ENCODE peak calls at places on chromosomes 3 and 15, in ten cellular contexts. S is cardiac muscle cell, C is lung, B is pancreas, Q is GM12878, R is neural progenitor cell, K is astrocyte, F is fibroblast of lung, V is suprapubic skin, D is tibial nerve. Y is an unnamed sample.

GRCh38 chr3:41991399-41991798 is 29.5 kb upstream of the ULK4 start:
- DNase-seq in S (no peak), C (no peak), B (no peak), Q (no peak), R (no peak), K (no peak), F (no peak), V (no peak), D (no peak), Y (no peak)

GRCh38 chr3:169387751-169388696 is 275.5 kb downstream of the MECOM start:
- DNase-seq in S (peak; percentile 78), C (peak; percentile 36), B (peak; percentile 21), Q (no peak), R (peak; percentile 22), K (no peak), F (no peak), V (peak; percentile 76), D (peak; percentile 74), Y (no peak)

GRCh38 chr3:59605944-59606534 is 556.2 kb upstream of the CFAP20DC start:
- DNase-seq in S (no peak), C (no peak), B (no peak), Q (no peak), R (no peak), K (no peak), F (no peak), V (no peak), D (no peak), Y (no peak)

GRCh38 chr15:66294157-66294931 is 976 bp downstream of the DIS3L start:
- DNase-seq in S (peak; percentile 83), C (no peak), B (peak; percentile 32), Q (peak; percentile 13), R (peak; percentile 16), K (peak; percentile 75), F (peak; percentile 80), V (no peak), D (peak; percentile 12), Y (peak; percentile 24)

GRCh38 chr3:35800960-35801459 is 161.7 kb downstream of the ARPP21 start:
- DNase-seq in S (no peak), C (no peak), B (no peak), Q (no peak), R (no peak), K (no peak), F (no peak), V (no peak), D (no peak), Y (no peak)

GRCh38 chr3:138118863-138119766 is 3.7 kb upstream of the DZIP1L start:
- DNase-seq in S (peak; percentile 78), C (peak; percentile 75), B (peak; percentile 87), Q (peak; percentile 25), R (peak; percentile 77), K (peak; percentile 34), F (peak; percentile 56), V (peak; percentile 83), D (peak; percentile 90), Y (peak; percentile 29)

GRCh38 chr3:44648564-44649229 is at the start of gene ZNF35:
- DNase-seq in S (peak; percentile 92), C (peak; percentile 79), B (peak; percentile 69), Q (peak; percentile 41), R (peak; percentile 96), K (peak; percentile 90), F (peak; percentile 92), V (peak; percentile 81), D (peak; percentile 38), Y (peak; percentile 75)

GRCh38 chr3:149204390-149204991 is 17.1 kb downstream of the CP start:
- DNase-seq in S (no peak), C (no peak), B (no peak), Q (no peak), R (no peak), K (no peak), F (no peak), V (no peak), D (no peak), Y (no peak)

GRCh38 chr15:85770014-85770721 is 24.6 kb downstream of the KLHL25 start:
- DNase-seq in S (no peak), C (no peak), B (no peak), Q (no peak), R (no peak), K (no peak), F (peak; percentile 45), V (no peak), D (no peak), Y (no peak)

GRCh38 chr3:192422998-192423349 is 304.4 kb downstream of the FGF12 start:
- DNase-seq in S (peak; percentile 47), C (no peak), B (no peak), Q (no peak), R (peak; percentile 34), K (no peak), F (no peak), V (no peak), D (no peak), Y (no peak)

GRCh38 chr3:40387001-40387894 is at the start of gene ENTPD3:
- DNase-seq in S (peak; percentile 21), C (peak; percentile 79), B (peak; percentile 68), Q (no peak), R (peak; percentile 66), K (no peak), F (peak; percentile 6), V (no peak), D (no peak), Y (no peak)
- H3K27ac ChIP-seq in S (no peak within 1 kb of the TSS), C (no peak within 1 kb of the TSS), B (no peak within 1 kb of the TSS), Q (no peak within 1 kb of the TSS), R (no peak within 1 kb of the TSS), K (no peak within 1 kb of the TSS), F (no peak within 1 kb of the TSS), V (no peak within 1 kb of the TSS), D (no peak within 1 kb of the TSS), Y (no peak within 1 kb of the TSS)

DNA sequence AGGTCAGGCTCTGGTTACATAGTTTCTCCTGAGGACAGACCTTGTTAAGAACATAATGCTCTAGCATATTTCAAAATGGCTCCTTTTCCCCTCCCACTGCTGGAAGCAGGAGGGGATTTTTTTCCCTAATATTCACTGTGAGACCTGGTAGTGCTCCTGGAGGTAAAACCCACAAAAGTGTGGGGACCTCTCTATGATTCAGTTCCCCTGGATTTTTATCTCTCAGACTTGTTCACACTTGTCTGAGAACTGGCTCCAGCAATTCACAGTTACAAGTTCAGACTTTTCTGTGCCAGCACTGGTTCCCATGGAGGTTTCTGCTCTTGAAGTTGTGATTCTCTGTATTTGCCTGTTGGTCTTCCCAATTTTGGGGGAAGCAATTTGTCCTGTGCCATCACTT is 36.3 kb upstream of the PCOLCE2 start:
- DNase-seq in S (no peak), C (no peak), B (no peak), Q (no peak), R (no peak), K (peak; percentile 36), F (peak; percentile 50), V (no peak), D (no peak), Y (no peak)
- H3K9me3 ChIP-seq in S (no peaks in the 10 kb centered on the region), C (no peaks in the 10 kb centered on the region), B (peaks cover 2% of the 10 kb centered on the region), Q (no peaks in the 10 kb centered on the region), R (no peaks in the 10 kb centered on the region), K (no peaks in the 10 kb centered on the region), F (no peaks in the 10 kb centered on the region), V (peaks cover 11% of the 10 kb centered on the region), D (peaks cover 3% of the 10 kb centered on the region), Y (no peaks in the 10 kb centered on the region)

GRCh38 chr3:123475786-123476185 is 26.9 kb upstream of the ADCY5 start:
- DNase-seq in S (no peak), C (no peak), B (no peak), Q (no peak), R (no peak), K (no peak), F (no peak), V (no peak), D (no peak), Y (no peak)

GRCh38 chr3:123479891-123480290 is 31.0 kb upstream of the ADCY5 start:
- DNase-seq in S (no peak), C (no peak), B (no peak), Q (no peak), R (no peak), K (no peak), F (no peak), V (no peak), D (no peak), Y (no peak)

GRCh38 chr3:123476967-123477750 is 28.3 kb upstream of the ADCY5 start:
- DNase-seq in S (no peak), C (no peak), B (no peak), Q (no peak), R (no peak), K (no peak), F (no peak), V (no peak), D (no peak), Y (no peak)

GRCh38 chr3:123480428-123480827 is 31.5 kb upstream of the ADCY5 start:
- DNase-seq in S (no peak), C (no peak), B (no peak), Q (peak; percentile 24), R (no peak), K (no peak), F (no peak), V (no peak), D (no peak), Y (no peak)

DNA sequence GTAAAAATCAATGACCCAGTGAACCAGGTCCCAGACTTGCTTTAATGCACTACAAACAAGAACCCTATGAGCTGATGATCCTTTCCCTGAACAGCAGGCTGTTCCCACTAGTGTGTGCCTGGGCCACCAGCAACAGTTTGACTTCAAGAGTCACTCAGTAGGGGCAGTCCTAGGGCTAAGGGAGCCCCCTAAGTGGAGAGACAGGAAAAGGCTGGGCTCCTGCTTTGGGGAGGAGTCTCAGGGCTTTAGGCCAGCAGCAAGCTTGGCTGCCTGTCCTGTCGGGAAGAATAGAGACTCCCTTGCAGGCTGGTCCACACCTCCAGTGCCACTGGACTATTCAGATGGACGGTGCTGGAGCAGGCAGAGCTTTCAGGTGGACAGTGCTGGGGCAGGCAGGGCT is 29.4 kb upstream of the ADCY5 start:
- DNase-seq in S (no peak), C (no peak), B (no peak), Q (no peak), R (no peak), K (no peak), F (no peak), V (no peak), D (no peak), Y (no peak)
- H3K27ac ChIP-seq in S (no peak overlapping the region), C (no peak overlapping the region), B (no peak overlapping the region), Q (no peak overlapping the region), R (no peak overlapping the region), K (no peak overlapping the region), F (no peak overlapping the region), V (no peak overlapping the region), D (no peak overlapping the region), Y (no peak overlapping the region)

GRCh38 chr15:56249080-56249479 is 5.4 kb upstream of the RFX7 start:
- DNase-seq in S (peak; percentile 80), C (no peak), B (no peak), Q (no peak), R (peak; percentile 76), K (peak; percentile 47), F (peak; percentile 64), V (no peak), D (no peak), Y (no peak)

GRCh38 chr15:56247266-56247665 is 3.6 kb upstream of the RFX7 start:
- DNase-seq in S (no peak), C (no peak), B (no peak), Q (no peak), R (no peak), K (no peak), F (no peak), V (no peak), D (no peak), Y (no peak)

GRCh38 chr15:56248276-56248675 is 4.6 kb upstream of the RFX7 start:
- DNase-seq in S (no peak), C (no peak), B (no peak), Q (no peak), R (no peak), K (no peak), F (no peak), V (no peak), D (no peak), Y (no peak)

GRCh38 chr15:56251315-56252091 is 7.8 kb upstream of the RFX7 start:
- DNase-seq in S (no peak), C (no peak), B (no peak), Q (no peak), R (no peak), K (no peak), F (no peak), V (no peak), D (no peak), Y (no peak)

GRCh38 chr15:56250626-56251025 is 6.9 kb upstream of the RFX7 start:
- DNase-seq in S (no peak), C (no peak), B (no peak), Q (no peak), R (no peak), K (no peak), F (no peak), V (no peak), D (no peak), Y (no peak)
- H3K9me3 ChIP-seq in S (no peaks in the 10 kb centered on the region), C (no peaks in the 10 kb centered on the region), B (no peaks in the 10 kb centered on the region), Q (no peaks in the 10 kb centered on the region), R (no peaks in the 10 kb centered on the region), K (no peaks in the 10 kb centered on the region), F (no peaks in the 10 kb centered on the region), V (no peaks in the 10 kb centered on the region), D (no peaks in the 10 kb centered on the region), Y (no peaks in the 10 kb centered on the region)